ENCODE peak calls at places on chromosomes 3 and 15, in four cellular contexts. L, T, D and Q are unnamed samples.

GRCh38 chr3:71114610-71115009 is 468.9 kb downstream of the FOXP1 start:
- DNase-seq in D (no peak), L (no peak), T (no peak), Q (no peak)

GRCh38 chr3:127721536-127721935 is 48.8 kb downstream of the ABTB1 start:
- DNase-seq in L (no peak), T (no peak), D (no peak), Q (no peak)

GRCh38 chr15:101049282-101049681 is 130.1 kb downstream of the LRRK1 start:
- DNase-seq in L (no peak), T (no peak), D (peak; percentile 17), Q (no peak)

GRCh38 chr3:160709477-160710182 is 32.7 kb downstream of the ARL14 start:
- DNase-seq in L (no peak), D (no peak), T (no peak), Q (no peak)

GRCh38 chr3:153028336-153028735 is 133.7 kb upstream of the RAP2B start:
- DNase-seq in D (no peak), L (no peak), T (no peak), Q (no peak)

GRCh38 chr3:169945313-169945712 is 21.3 kb upstream of the SEC62 start:
- DNase-seq in L (peak; percentile 85), T (peak; percentile 24), D (no peak), Q (no peak)

GRCh38 chr15:74422723-74423442 is 10.9 kb downstream of the SEMA7A start:
- DNase-seq in T (no peak), L (no peak), D (no peak), Q (peak; percentile 37)

GRCh38 chr3:48409291-48410201 is 20.3 kb downstream of the PLXNB1 start:
- DNase-seq in D (peak; percentile 10), T (no peak), L (no peak), Q (peak; percentile 10)

GRCh38 chr3:8097690-8098089 is 403.9 kb upstream of the LMCD1 start:
- DNase-seq in L (no peak), T (no peak), D (no peak), Q (no peak)

GRCh38 chr15:35126236-35126635 is 41.1 kb upstream of the NANOGP8 start:
- DNase-seq in T (no peak), L (no peak), D (no peak), Q (no peak)

DNA sequence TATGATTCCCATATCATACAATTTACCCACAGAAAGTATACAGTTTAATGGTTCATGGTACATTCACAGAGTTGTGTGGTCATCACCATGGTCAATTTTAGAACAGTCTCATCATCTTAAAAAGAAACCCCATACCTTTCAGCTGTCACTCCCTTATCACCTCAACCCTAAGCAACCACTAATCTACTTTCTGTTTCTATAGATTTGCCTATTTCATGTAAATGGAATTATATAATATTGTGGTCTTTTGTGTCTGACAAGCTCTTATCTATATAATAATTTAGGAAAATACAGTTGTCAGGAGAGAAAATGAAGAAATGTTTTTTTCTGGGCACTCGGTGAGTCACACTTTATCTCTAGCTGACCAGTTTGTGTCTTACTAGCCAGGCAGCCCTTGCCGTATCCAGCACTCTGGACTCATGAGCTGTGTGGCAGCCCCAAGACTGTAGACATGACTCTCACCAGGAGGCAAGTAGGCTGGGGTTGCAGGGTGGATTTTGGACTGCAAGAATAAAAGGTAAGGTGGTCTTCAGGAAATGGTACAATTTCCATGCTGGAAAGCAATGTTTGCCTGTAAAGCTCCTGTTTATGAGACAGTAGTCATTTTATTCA is 234.6 kb downstream of the THRB start:
- DNase-seq in L (no peak), D (no peak), T (peak; percentile 59), Q (no peak)
- TF ChIP-seq USF2 in L (no peak), D (no peak), T (no peak), Q (no peak)

DNA sequence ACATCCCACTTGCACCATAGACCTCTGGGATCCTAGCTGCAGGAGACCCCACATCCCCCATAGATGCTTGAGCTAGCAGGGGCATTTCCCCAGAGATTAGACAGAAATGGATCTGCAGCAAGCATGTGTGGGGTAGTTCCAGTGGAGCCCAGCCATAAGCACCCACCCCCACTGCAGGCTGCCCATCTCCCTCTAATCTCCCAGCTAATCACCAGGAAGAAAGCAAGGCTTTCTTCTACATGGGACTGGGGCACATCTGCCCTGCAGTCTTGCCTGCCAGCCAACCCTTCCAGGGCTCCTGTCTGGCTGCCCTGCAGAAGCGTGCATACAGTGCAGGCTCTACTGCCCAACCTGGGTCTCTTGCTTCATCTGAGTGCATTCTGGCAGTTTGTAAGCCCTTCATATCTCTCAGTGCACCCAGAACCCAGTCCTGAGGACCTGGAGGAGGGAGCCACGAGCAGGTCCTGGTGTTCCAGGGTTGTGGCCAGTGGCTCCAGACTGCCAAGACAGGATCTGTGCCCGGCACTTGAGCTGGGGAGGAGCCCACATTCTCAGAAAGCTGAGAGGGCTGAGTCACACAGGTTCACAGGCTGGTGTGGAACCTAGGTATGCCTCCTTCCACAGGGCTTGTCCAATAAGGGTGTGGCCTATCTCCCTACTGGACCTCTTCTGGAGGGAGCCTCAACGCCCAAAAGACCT is 49.9 kb upstream of the IGSF11 start:
- DNase-seq in T (no peak), D (no peak), L (no peak), Q (no peak)
- TF ChIP-seq USF1 in T (no peak), D (no peak), L (no peak), Q (no peak)

GRCh38 chr15:66696770-66697169 is 5.3 kb upstream of the SMAD6 start:
- DNase-seq in D (no peak), T (no peak), L (no peak), Q (no peak)

GRCh38 chr15:66692808-66693596 is 9.0 kb upstream of the SMAD6 start:
- DNase-seq in D (no peak), T (no peak), L (peak; percentile 45), Q (no peak)

GRCh38 chr15:66692391-66692790 is 9.6 kb upstream of the SMAD6 start:
- DNase-seq in D (no peak), L (no peak), T (no peak), Q (no peak)

DNA sequence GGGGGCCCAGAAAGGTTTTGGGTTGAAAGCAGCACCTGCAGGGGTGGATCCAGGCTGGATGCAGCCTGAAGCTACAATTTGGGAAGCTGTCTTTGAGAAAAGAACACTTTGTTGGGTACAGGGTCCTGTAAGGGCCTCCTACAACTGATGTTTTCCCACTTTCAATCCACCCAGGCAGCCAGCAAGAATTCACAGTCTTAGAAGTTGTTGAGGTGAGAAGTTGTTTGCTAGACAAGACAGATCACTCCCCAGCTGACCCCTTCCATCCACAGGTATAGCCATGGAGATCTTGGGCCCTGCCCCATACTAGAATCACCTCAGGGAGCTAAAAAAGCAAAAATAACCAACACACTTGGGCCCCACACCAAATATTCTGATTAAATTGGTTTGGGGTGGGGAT is 10.3 kb upstream of the SMAD6 start:
- DNase-seq in D (no peak), L (no peak), T (no peak), Q (no peak)
- TF ChIP-seq USF2 in D (no peak), L (no peak), T (no peak), Q (no peak)

GRCh38 chr3:57952208-57952631 is 56.0 kb upstream of the FLNB start:
- DNase-seq in T (peak; percentile 21), L (no peak), D (peak; percentile 34), Q (peak; percentile 50)
- TF ChIP-seq USF1 in T (peak; percentile 87), L (no peak), D (peak; percentile 90), Q (peak; percentile 84)

GRCh38 chr3:25045291-25045690 is 382.8 kb upstream of the RARB start:
- DNase-seq in T (no peak), D (no peak), L (no peak), Q (no peak)
- TF ChIP-seq USF2 in T (no peak), D (no peak), L (no peak), Q (no peak)

DNA sequence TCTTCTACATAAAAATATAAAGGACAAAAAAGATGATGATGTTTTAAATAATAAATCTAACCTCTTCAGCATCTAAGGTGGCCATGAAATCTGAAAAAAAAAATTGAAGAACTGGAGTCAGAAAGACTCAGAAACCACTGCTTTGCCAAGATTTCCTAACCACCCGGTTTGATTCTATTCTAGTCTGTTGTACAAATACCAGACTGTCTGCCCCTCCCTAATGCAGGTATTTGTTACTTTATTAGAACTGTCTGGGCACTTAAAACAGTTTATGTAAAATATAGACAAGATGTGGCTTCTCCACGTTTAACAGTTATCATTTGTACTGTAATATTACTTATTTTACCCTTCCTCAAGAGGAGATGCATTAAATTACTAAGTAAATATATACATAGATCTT is 48.8 kb downstream of the UACA start:
- DNase-seq in D (no peak), L (no peak), T (no peak), Q (no peak)
- TF ChIP-seq USF1 in D (no peak), L (no peak), T (no peak), Q (no peak)

GRCh38 chr15:57592426-57592825 is 722 bp downstream of the MYZAP start:
- DNase-seq in T (no peak), D (peak; percentile 22), L (no peak), Q (no peak)
- TF ChIP-seq USF2 in T (no peak), D (no peak), L (no peak), Q (no peak)